ENCODE peak calls at places on chromosomes 16 and 17, in nine cellular contexts. P is uterus, N is fibroblast of the aortic adventitia, U is AG10803, M is cardiac fibroblast, C is HS-5, D is NCI-H1092 treated with DMSO at 0.1 percent for 48 hours, B is kidney tubule cell, K is A172. T is an unnamed sample.

GRCh38 chr17:35051183-35051578 is 12.3 kb downstream of the RFFL start:
- DNase-seq in K (no peak), N (no peak), M (peak), U (no peak), P (no peak), D (no peak), B (peak), C (no peak), T (no peak)

GRCh38 chr16:22189473-22190168 is 16.5 kb upstream of the EEF2K start:
- DNase-seq in P (peak), U (peak), M (peak), C (no peak), D (peak), N (peak), B (peak), K (no peak), T (no peak)

GRCh38 chr16:20049831-20050230 is 23.9 kb downstream of the GPR139 start:
- DNase-seq in P (no peak), M (no peak), K (no peak), B (no peak), N (no peak), D (no peak), U (no peak), C (no peak), T (no peak)

GRCh38 chr17:1055751-1056645 is 59.1 kb downstream of the TIMM22 start:
- DNase-seq in B (peak), N (peak), K (peak), M (peak), D (peak), P (peak), C (no peak), U (peak), T (peak)

GRCh38 chr17:35889818-35890773 is 9.9 kb upstream of the CCL5 start:
- DNase-seq in C (no peak), B (peak), U (peak), M (peak), K (peak), N (peak), P (no peak), D (peak), T (peak)

GRCh38 chr16:80285089-80285488 is 255.7 kb upstream of the DYNLRB2 start:
- DNase-seq in P (no peak), C (peak), U (peak), M (peak), N (peak), D (no peak), K (peak), B (peak), T (peak)

GRCh38 chr17:74429604-74430384 is 2.1 kb upstream of the GPRC5C start:
- DNase-seq in U (no peak), P (no peak), K (no peak), M (no peak), B (no peak), C (no peak), D (peak), N (no peak), T (no peak)

GRCh38 chr17:78557598-78558039 is 19.6 kb downstream of the DNAH17 start:
- DNase-seq in D (no peak), N (peak), U (peak), C (peak), M (peak), P (no peak), B (peak), K (peak), T (peak)

GRCh38 chr17:82668631-82669099 is 20.4 kb upstream of the WDR45B start:
- DNase-seq in N (peak), D (no peak), K (no peak), U (peak), M (no peak), P (no peak), C (no peak), B (peak), T (peak)

T was measured in HFFc6.